ENCODE peak calls at places on chromosomes 4 and X, in four cellular contexts. One of them, this sample, is unnamed. For H3K4me1, the result is how much of the 10 kb centered on the place peaks cover.

GRCh38 chrX:85303544-85303943 is 59.8 kb downstream of the ZNF711 start:
- DNase-seq in HCT116: no peak
- DNase-seq in K562: no peak
- DNase-seq in HepG2: no peak
- DNase-seq in this sample: no peak

GRCh38 chrX:134774190-134775048 is 116.1 kb upstream of the PLAC1 start:
- DNase-seq in HCT116: no peak
- DNase-seq in K562: no peak
- DNase-seq in HepG2: no peak
- DNase-seq in this sample: no peak

GRCh38 chrX:38112566-38112965 is 106.2 kb downstream of the SYTL5 start:
- DNase-seq in HCT116: no peak
- DNase-seq in K562: no peak
- DNase-seq in HepG2: no peak
- DNase-seq in this sample: no peak

GRCh38 chr4:8117278-8117682 is 41.3 kb downstream of the ABLIM2 start:
- DNase-seq in HCT116: peak
- DNase-seq in K562: peak
- DNase-seq in HepG2: peak
- DNase-seq in this sample: no peak

GRCh38 chr4:111631157-111631999 is 513.9 kb upstream of the FAM241A start:
- DNase-seq in HCT116: peak
- DNase-seq in K562: no peak
- DNase-seq in HepG2: no peak
- DNase-seq in this sample: no peak

GRCh38 chrX:153450949-153451277 is 5.1 kb upstream of the TREX2 start:
- DNase-seq in HCT116: no peak
- DNase-seq in K562: no peak
- DNase-seq in HepG2: no peak
- DNase-seq in this sample: no peak

GRCh38 chr4:103091601-103092223 is 7.9 kb downstream of the BDH2 start:
- DNase-seq in HCT116: peak
- DNase-seq in K562: peak
- DNase-seq in HepG2: peak
- DNase-seq in this sample: no peak

GRCh38 chr4:150583287-150584197 is 1.6 kb downstream of the MAB21L2 start:
- DNase-seq in HCT116: no peak
- DNase-seq in K562: no peak
- DNase-seq in HepG2: no peak
- DNase-seq in this sample: no peak

GRCh38 chrX:70293621-70294020 is 3.7 kb downstream of the KIF4A start:
- DNase-seq in HCT116: no peak
- DNase-seq in K562: no peak
- DNase-seq in HepG2: no peak
- DNase-seq in this sample: no peak

GRCh38 chr4:165355900-165356300 is 22.9 kb upstream of the CPE start:
- DNase-seq in HCT116: peak
- DNase-seq in K562: no peak
- DNase-seq in HepG2: peak
- DNase-seq in this sample: no peak

GRCh38 chrX:40651620-40652223 is 4.4 kb upstream of the CXorf38 start:
- DNase-seq in HCT116: peak
- DNase-seq in K562: peak
- DNase-seq in HepG2: peak
- DNase-seq in this sample: no peak

GRCh38 chrX:115958687-115959359 is 211.7 kb upstream of the AGTR2 start:
- DNase-seq in HCT116: no peak
- DNase-seq in K562: no peak
- DNase-seq in HepG2: no peak
- DNase-seq in this sample: no peak

GRCh38 chr4:1115528-1116293 is 2.3 kb upstream of the RNF212 start:
- DNase-seq in HCT116: no peak
- DNase-seq in K562: no peak
- DNase-seq in HepG2: no peak
- DNase-seq in this sample: no peak

GRCh38 chr4:1111259-1111809 is 2.0 kb downstream of the RNF212 start:
- DNase-seq in HCT116: no peak
- DNase-seq in K562: no peak
- DNase-seq in HepG2: no peak
- DNase-seq in this sample: no peak

GRCh38 chr4:1112174-1112820 is 1.1 kb downstream of the RNF212 start:
- DNase-seq in HCT116: no peak
- DNase-seq in K562: no peak
- DNase-seq in HepG2: no peak
- DNase-seq in this sample: no peak

GRCh38 chr4:1112821-1113182 is 562 bp downstream of the RNF212 start:
- DNase-seq in HCT116: no peak
- DNase-seq in K562: no peak
- DNase-seq in HepG2: no peak
- DNase-seq in this sample: no peak

DNA sequence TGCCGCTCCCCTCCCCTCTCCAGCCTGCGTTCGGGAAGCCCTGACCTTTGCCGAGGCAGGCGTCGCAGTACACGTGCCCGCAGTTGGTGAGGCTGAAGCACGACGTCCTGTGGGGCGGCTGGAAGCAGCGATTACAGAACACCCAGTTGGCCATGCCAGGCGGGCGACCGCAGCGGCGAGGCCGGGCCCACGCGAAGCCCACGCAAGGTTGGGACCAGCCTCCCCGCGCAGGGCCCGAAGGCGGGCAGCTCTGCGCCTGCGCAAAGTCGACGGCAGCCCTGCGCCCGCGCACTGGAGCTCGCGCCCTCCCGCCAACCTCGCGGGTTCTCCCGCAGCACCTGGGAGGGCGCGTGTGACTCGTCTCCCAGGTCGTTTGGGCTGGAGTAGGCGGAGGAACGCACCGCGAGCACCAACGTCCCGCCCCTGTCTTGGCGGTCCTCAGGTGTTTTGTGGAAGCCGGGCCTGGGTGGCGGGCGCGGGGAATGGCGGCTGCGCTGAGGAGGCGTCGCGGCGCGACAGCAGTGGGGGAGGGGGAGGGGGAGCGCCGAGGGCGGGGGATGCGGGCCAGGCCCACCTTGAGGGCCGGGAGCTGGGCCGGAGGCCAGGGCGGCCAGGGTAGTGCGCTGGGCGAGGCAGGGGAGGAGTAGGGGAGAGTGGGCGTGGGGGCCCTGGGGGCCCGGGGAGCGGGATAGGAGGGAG is at the start of gene RNF212:
- DNase-seq in HCT116: no peak
- DNase-seq in K562: no peak
- DNase-seq in HepG2: no peak
- DNase-seq in this sample: no peak
- H3K27ac ChIP-seq in HCT116: no peak
- H3K27ac ChIP-seq in K562: no peak
- H3K27ac ChIP-seq in HepG2: no peak
- H3K27ac ChIP-seq in this sample: no peak

GRCh38 chr4:147830987-147831386 is 99.1 kb downstream of the ARHGAP10 start:
- DNase-seq in HCT116: no peak
- DNase-seq in K562: no peak
- DNase-seq in HepG2: no peak
- DNase-seq in this sample: peak

GRCh38 chr4:147830102-147830463 is 98.2 kb downstream of the ARHGAP10 start:
- DNase-seq in HCT116: no peak
- DNase-seq in K562: no peak
- DNase-seq in HepG2: no peak
- DNase-seq in this sample: no peak

GRCh38 chr4:147833254-147833653 is 101.4 kb downstream of the ARHGAP10 start:
- DNase-seq in HCT116: no peak
- DNase-seq in K562: no peak
- DNase-seq in HepG2: no peak
- DNase-seq in this sample: no peak

GRCh38 chr4:147829401-147830101 is 97.7 kb downstream of the ARHGAP10 start:
- DNase-seq in HCT116: no peak
- DNase-seq in K562: no peak
- DNase-seq in HepG2: no peak
- DNase-seq in this sample: no peak

GRCh38 chr4:147831452-147832192 is 99.7 kb downstream of the ARHGAP10 start:
- DNase-seq in HCT116: peak
- DNase-seq in K562: no peak
- DNase-seq in HepG2: no peak
- DNase-seq in this sample: peak
- H3K4me1 ChIP-seq in HCT116: under half
- H3K4me1 ChIP-seq in K562: under half
- H3K4me1 ChIP-seq in HepG2: under half
- H3K4me1 ChIP-seq in this sample: under half

GRCh38 chr4:185344743-185345538 is 50.8 kb downstream of the LRP2BP start:
- DNase-seq in HCT116: no peak
- DNase-seq in K562: no peak
- DNase-seq in HepG2: no peak
- DNase-seq in this sample: no peak

GRCh38 chr4:185341377-185341776 is 54.3 kb downstream of the LRP2BP start:
- DNase-seq in HCT116: no peak
- DNase-seq in K562: no peak
- DNase-seq in HepG2: no peak
- DNase-seq in this sample: no peak

GRCh38 chr4:185346975-185347601 is 48.6 kb downstream of the LRP2BP start:
- DNase-seq in HCT116: no peak
- DNase-seq in K562: no peak
- DNase-seq in HepG2: no peak
- DNase-seq in this sample: no peak

GRCh38 chr4:185341841-185342240 is 53.9 kb downstream of the LRP2BP start:
- DNase-seq in HCT116: no peak
- DNase-seq in K562: no peak
- DNase-seq in HepG2: no peak
- DNase-seq in this sample: no peak

GRCh38 chr4:185343726-185344581 is 51.8 kb downstream of the LRP2BP start:
- DNase-seq in HCT116: no peak
- DNase-seq in K562: no peak
- DNase-seq in HepG2: no peak
- DNase-seq in this sample: no peak
- TF ChIP-seq TCF7L2 in HCT116: no peak
- TF ChIP-seq TCF7L2 in K562: no peak
- TF ChIP-seq TCF7L2 in HepG2: no peak
- TF ChIP-seq TCF7L2 in this sample: no peak

DNA sequence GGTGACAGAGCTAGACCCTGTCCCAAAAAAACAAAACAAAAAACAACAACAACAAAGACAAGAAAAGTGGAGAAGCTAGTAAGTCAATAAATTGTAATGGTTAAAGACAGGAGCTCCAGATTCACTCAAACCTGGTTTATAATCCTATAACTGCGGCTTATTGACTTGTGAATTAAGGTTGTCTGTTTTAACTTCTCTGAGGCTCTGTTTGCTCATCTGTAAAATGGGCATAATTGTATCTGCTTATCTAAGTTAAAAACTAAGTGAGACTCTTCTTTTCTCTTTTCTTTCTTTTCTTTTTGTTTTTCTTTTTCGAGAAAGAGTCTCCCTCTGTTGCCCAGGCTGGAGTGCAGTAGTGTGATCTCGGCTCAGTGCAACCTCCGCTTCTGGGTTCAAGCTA is 84.9 kb downstream of the SOWAHB start:
- DNase-seq in HCT116: no peak
- DNase-seq in K562: no peak
- DNase-seq in HepG2: no peak
- DNase-seq in this sample: no peak
- H3K27ac ChIP-seq in HCT116: no peak
- H3K27ac ChIP-seq in K562: no peak
- H3K27ac ChIP-seq in HepG2: no peak
- H3K27ac ChIP-seq in this sample: no peak

GRCh38 chr4:147580396-147580795 is 36.8 kb upstream of the TMEM184C start:
- DNase-seq in HCT116: no peak
- DNase-seq in K562: no peak
- DNase-seq in HepG2: no peak
- DNase-seq in this sample: no peak
- H3K4me1 ChIP-seq in HCT116: under half
- H3K4me1 ChIP-seq in K562: under half
- H3K4me1 ChIP-seq in HepG2: under half
- H3K4me1 ChIP-seq in this sample: under half

GRCh38 chrX:53481093-53481492 is 46.9 kb upstream of the HSD17B10 start:
- DNase-seq in HCT116: no peak
- DNase-seq in K562: peak
- DNase-seq in HepG2: no peak
- DNase-seq in this sample: no peak

GRCh38 chrX:53479295-53479694 is 45.1 kb upstream of the HSD17B10 start:
- DNase-seq in HCT116: no peak
- DNase-seq in K562: peak
- DNase-seq in HepG2: no peak
- DNase-seq in this sample: no peak

GRCh38 chrX:53483838-53484420 is 49.8 kb upstream of the HSD17B10 start:
- DNase-seq in HCT116: no peak
- DNase-seq in K562: no peak
- DNase-seq in HepG2: no peak
- DNase-seq in this sample: no peak

GRCh38 chrX:53486285-53486684 is 52.1 kb upstream of the HSD17B10 start:
- DNase-seq in HCT116: no peak
- DNase-seq in K562: no peak
- DNase-seq in HepG2: no peak
- DNase-seq in this sample: no peak

DNA sequence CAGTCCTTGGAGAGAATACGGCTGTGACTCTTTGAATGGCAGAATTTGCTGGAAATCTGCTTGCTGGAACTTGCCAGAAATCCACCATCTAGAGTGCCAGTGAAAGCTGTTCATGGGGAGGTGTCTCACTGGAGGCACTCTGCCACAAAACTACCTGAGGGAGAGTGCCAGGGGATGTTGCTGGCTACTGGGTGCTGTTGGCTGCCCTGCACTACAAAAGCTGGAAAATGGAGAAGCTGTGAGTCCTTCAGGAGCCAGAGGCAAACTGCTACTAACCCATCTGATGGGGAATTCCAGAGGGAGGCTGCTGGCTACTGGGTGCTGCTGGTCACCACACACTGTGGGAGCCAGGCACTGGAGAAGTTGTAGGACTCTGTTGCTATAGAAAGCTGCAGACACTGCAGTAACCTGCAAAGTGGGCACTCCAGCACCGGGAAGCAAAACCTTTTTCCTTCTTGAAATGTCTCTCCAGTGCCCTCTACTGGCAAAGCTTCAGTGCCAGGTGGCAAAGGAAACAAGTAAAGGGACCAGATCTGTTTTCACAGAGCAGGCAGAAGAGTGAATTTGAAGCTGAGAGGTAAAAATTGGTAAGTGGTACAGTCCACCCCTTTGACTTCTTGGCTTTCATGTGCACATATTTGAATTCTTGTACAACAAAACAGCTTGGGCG is 47.8 kb upstream of the HSD17B10 start:
- DNase-seq in HCT116: peak
- DNase-seq in K562: peak
- DNase-seq in HepG2: peak
- DNase-seq in this sample: peak
- TF ChIP-seq TCF7L2 in HCT116: no peak
- TF ChIP-seq TCF7L2 in K562: no peak
- TF ChIP-seq TCF7L2 in HepG2: no peak
- TF ChIP-seq TCF7L2 in this sample: no peak